ENCODE peak calls at places on chromosome 16, in eight cellular contexts. W, M, F, P, Q, A, C and I are unnamed samples.

GRCh38 chr16:14455577-14455976 is 174.5 kb downstream of the PARN start:
- DNase-seq in W (no peak), M (peak; percentile 73), F (no peak), P (no peak), Q (no peak), A (no peak), C (no peak), I (peak; percentile 40)

GRCh38 chr16:3776316-3776715 is 59.0 kb upstream of the TRAP1 start:
- DNase-seq in W (no peak), M (no peak), F (no peak), P (no peak), Q (no peak), A (no peak), C (peak; percentile 41), I (no peak)

GRCh38 chr16:47028767-47029377 is 55.4 kb upstream of the DNAJA2 start:
- DNase-seq in W (no peak), M (no peak), F (no peak), P (no peak), Q (no peak), A (no peak), C (no peak), I (no peak)

GRCh38 chr16:70577256-70577698 is 53.7 kb downstream of the SF3B3 start:
- DNase-seq in W (no peak), M (peak; percentile 70), F (no peak), P (peak; percentile 65), Q (no peak), A (no peak), C (peak; percentile 92), I (no peak)

GRCh38 chr16:46886764-46887523 is 2.8 kb downstream of the GPT2 start:
- DNase-seq in W (no peak), M (no peak), F (no peak), P (no peak), Q (no peak), A (no peak), C (no peak), I (no peak)

GRCh38 chr16:27743963-27744362 is 194.0 kb downstream of the KATNIP start:
- DNase-seq in W (no peak), M (no peak), F (no peak), P (no peak), Q (no peak), A (no peak), C (no peak), I (no peak)

GRCh38 chr16:49585143-49585542 is 211.5 kb downstream of the C16orf78 start:
- DNase-seq in W (no peak), M (no peak), F (no peak), P (no peak), Q (no peak), A (no peak), C (no peak), I (no peak)

GRCh38 chr16:48330133-48330846 is 54.9 kb downstream of the SIAH1 start:
- DNase-seq in W (no peak), M (peak; percentile 37), F (no peak), P (no peak), Q (no peak), A (no peak), C (no peak), I (no peak)

GRCh38 chr16:89922477-89922883 is 662 bp upstream of the TUBB3 start:
- DNase-seq in W (no peak), M (peak; percentile 91), F (peak; percentile 68), P (peak; percentile 92), Q (peak; percentile 50), A (peak; percentile 86), C (peak; percentile 99), I (peak; percentile 83)

GRCh38 chr16:85220125-85220839 is 108.0 kb upstream of the CIBAR2 start:
- DNase-seq in W (no peak), M (peak; percentile 85), F (peak; percentile 85), P (peak; percentile 93), Q (no peak), A (peak; percentile 73), C (peak; percentile 89), I (no peak)

GRCh38 chr16:66389256-66390175 is 23.0 kb downstream of the CDH5 start:
- DNase-seq in W (no peak), M (no peak), F (no peak), P (peak; percentile 43), Q (no peak), A (no peak), C (no peak), I (no peak)

GRCh38 chr16:11233727-11234376 is 22.2 kb downstream of the SOCS1 start:
- DNase-seq in W (no peak), M (no peak), F (no peak), P (no peak), Q (no peak), A (no peak), C (no peak), I (no peak)

GRCh38 chr16:71771571-71771970 is 37.1 kb downstream of the AP1G1 start:
- DNase-seq in W (no peak), M (no peak), F (no peak), P (no peak), Q (no peak), A (no peak), C (no peak), I (no peak)

GRCh38 chr16:89924298-89924924 is 1.3 kb downstream of the TUBB3 start:
- DNase-seq in W (no peak), M (peak; percentile 44), F (no peak), P (no peak), Q (no peak), A (no peak), C (peak; percentile 39), I (no peak)

GRCh38 chr16:87951550-87952538 is 610 bp downstream of the BANP start:
- DNase-seq in W (no peak), M (no peak), F (peak; percentile 54), P (no peak), Q (no peak), A (peak; percentile 75), C (no peak), I (peak; percentile 37)

GRCh38 chr16:10647721-10648296 is 46.9 kb downstream of the TEKT5 start:
- DNase-seq in W (no peak), M (no peak), F (no peak), P (no peak), Q (no peak), A (no peak), C (no peak), I (peak; percentile 30)

GRCh38 chr16:87149051-87149450 is 168.1 kb downstream of the C16orf95 start:
- DNase-seq in W (no peak), M (peak; percentile 29), F (no peak), P (no peak), Q (no peak), A (no peak), C (no peak), I (no peak)

GRCh38 chr16:89478576-89479221 is 11.7 kb downstream of the ANKRD11 start:
- DNase-seq in W (no peak), M (peak; percentile 52), F (no peak), P (no peak), Q (no peak), A (peak; percentile 44), C (no peak), I (peak; percentile 63)

GRCh38 chr16:68732741-68733399 is 4.2 kb upstream of the CDH1 start:
- DNase-seq in W (no peak), M (no peak), F (no peak), P (no peak), Q (no peak), A (no peak), C (peak; percentile 9), I (no peak)

GRCh38 chr16:263944-264343 is 11.8 kb downstream of the RGS11 start:
- DNase-seq in W (no peak), M (no peak), F (no peak), P (no peak), Q (no peak), A (no peak), C (no peak), I (no peak)

GRCh38 chr16:14483819-14484385 is 146.2 kb downstream of the PARN start:
- DNase-seq in W (no peak), M (no peak), F (no peak), P (no peak), Q (no peak), A (no peak), C (no peak), I (no peak)

GRCh38 chr16:7363397-7364053 is 30.9 kb downstream of the RBFOX1 start:
- DNase-seq in W (no peak), M (no peak), F (peak; percentile 44), P (no peak), Q (no peak), A (no peak), C (peak; percentile 54), I (no peak)

GRCh38 chr16:7362231-7362630 is 29.6 kb downstream of the RBFOX1 start:
- DNase-seq in W (no peak), M (no peak), F (no peak), P (no peak), Q (no peak), A (no peak), C (no peak), I (no peak)

GRCh38 chr16:7366041-7366440 is 33.4 kb downstream of the RBFOX1 start:
- DNase-seq in W (no peak), M (no peak), F (no peak), P (no peak), Q (no peak), A (no peak), C (no peak), I (no peak)

GRCh38 chr16:7361416-7362129 is 28.9 kb downstream of the RBFOX1 start:
- DNase-seq in W (no peak), M (no peak), F (no peak), P (no peak), Q (no peak), A (no peak), C (no peak), I (no peak)

DNA sequence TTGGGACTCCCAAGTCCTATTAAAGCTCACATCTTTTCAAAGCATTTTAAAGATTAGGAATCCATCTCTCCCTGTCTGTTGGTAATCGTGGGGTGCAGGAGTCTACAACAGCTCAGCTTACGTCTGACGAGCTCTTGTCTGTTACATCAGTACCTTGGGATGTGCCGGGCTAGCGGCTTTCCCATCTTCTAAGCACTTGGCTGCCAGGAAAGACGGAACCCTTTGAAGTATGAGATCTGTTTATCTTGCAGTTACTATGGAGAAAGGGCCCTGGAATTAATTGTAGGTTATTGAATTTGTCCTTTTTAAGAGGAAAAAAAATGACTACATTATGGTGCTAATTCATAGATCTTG is 31.4 kb downstream of the RBFOX1 start:
- DNase-seq in W (no peak), M (no peak), F (no peak), P (no peak), Q (no peak), A (no peak), C (no peak), I (no peak)
- H3K4me1 ChIP-seq in W (no peaks in the 10 kb centered on the region), M (no peaks in the 10 kb centered on the region), F (peaks cover 19% of the 10 kb centered on the region), P (peaks cover 12% of the 10 kb centered on the region), Q (no peaks in the 10 kb centered on the region), A (no peaks in the 10 kb centered on the region), C (no peaks in the 10 kb centered on the region), I (no peaks in the 10 kb centered on the region)

GRCh38 chr16:76571755-76572154 is 294.6 kb downstream of the CNTNAP4 start:
- DNase-seq in W (no peak), M (no peak), F (no peak), P (no peak), Q (no peak), A (no peak), C (no peak), I (no peak)
- H3K4me1 ChIP-seq in W (no peaks in the 10 kb centered on the region), M (no peaks in the 10 kb centered on the region), F (no peaks in the 10 kb centered on the region), P (no peaks in the 10 kb centered on the region), Q (no peaks in the 10 kb centered on the region), A (no peaks in the 10 kb centered on the region), C (no peaks in the 10 kb centered on the region), I (peaks cover 37% of the 10 kb centered on the region)

GRCh38 chr16:80988756-80989155 is 17.9 kb downstream of the CMC2 start:
- DNase-seq in W (no peak), M (no peak), F (no peak), P (no peak), Q (no peak), A (no peak), C (no peak), I (no peak)
- H3K4me1 ChIP-seq in W (no peaks in the 10 kb centered on the region), M (peaks cover 11% of the 10 kb centered on the region), F (peaks cover 17% of the 10 kb centered on the region), P (no peaks in the 10 kb centered on the region), Q (no peaks in the 10 kb centered on the region), A (no peaks in the 10 kb centered on the region), C (no peaks in the 10 kb centered on the region), I (peaks cover 47% of the 10 kb centered on the region)

GRCh38 chr16:18799500-18799899 is 1.8 kb downstream of the ARL6IP1 start:
- DNase-seq in W (no peak), M (no peak), F (no peak), P (no peak), Q (no peak), A (no peak), C (no peak), I (no peak)
- H3K4me1 ChIP-seq in W (peaks cover 25% of the 10 kb centered on the region), M (peaks cover 2% of the 10 kb centered on the region), F (peaks cover 67% of the 10 kb centered on the region), P (peaks cover 32% of the 10 kb centered on the region), Q (peaks cover 8% of the 10 kb centered on the region), A (peaks cover 12% of the 10 kb centered on the region), C (peaks cover 27% of the 10 kb centered on the region), I (peaks cover 16% of the 10 kb centered on the region)